ENCODE peak calls at places on chromosomes 3 and 15, in four cellular contexts. N is Kasumi-1, R is foreskin fibroblast, C is Right ventricle myocardium superior. U is an unnamed sample.

GRCh38 chr3:38829404-38829803 is 13.4 kb upstream of the SCN10A start:
- DNase-seq in N (no peak), R (peak), C (peak), U (peak)

GRCh38 chr3:40130721-40131120 is 178.8 kb upstream of the EIF1B start:
- DNase-seq in N (no peak), R (peak), C (no peak), U (no peak)

GRCh38 chr3:132134611-132135010 is 99.8 kb upstream of the CPNE4 start:
- DNase-seq in N (no peak), R (peak), C (no peak), U (peak)

GRCh38 chr15:88664151-88664778 is 25.4 kb downstream of the ISG20 start:
- DNase-seq in N (no peak), R (no peak), C (no peak), U (no peak)

GRCh38 chr3:37064747-37065146 is 71.4 kb downstream of the MLH1 start:
- DNase-seq in N (no peak), R (no peak), C (no peak), U (no peak)

GRCh38 chr3:99808163-99808794 is 9.4 kb upstream of the CMSS1 start:
- DNase-seq in N (peak), R (peak), C (no peak), U (peak)

GRCh38 chr3:94647131-94647530 is 584.3 kb downstream of the NSUN3 start:
- DNase-seq in N (no peak), R (no peak), C (no peak), U (no peak)

GRCh38 chr3:110815008-110815583 is 256.5 kb upstream of the NECTIN3 start:
- DNase-seq in N (peak), R (peak), C (no peak), U (peak)

GRCh38 chr3:43307649-43308048 is 21.3 kb downstream of the SNRK start:
- DNase-seq in N (no peak), R (no peak), C (no peak), U (no peak)

GRCh38 chr15:79308874-79309273 is 2.0 kb upstream of the TMED3 start:
- DNase-seq in N (peak), R (no peak), C (no peak), U (no peak)

GRCh38 chr3:39138804-39139415 is 14.5 kb downstream of the CSRNP1 start:
- DNase-seq in N (no peak), R (peak), C (peak), U (no peak)

GRCh38 chr15:31442203-31443090 is 115.8 kb downstream of the KLF13 start:
- DNase-seq in N (no peak), R (peak), C (no peak), U (peak)

GRCh38 chr3:73107215-73107614 is 45.8 kb downstream of the EBLN2 start:
- DNase-seq in N (no peak), R (no peak), C (no peak), U (no peak)

GRCh38 chr3:115785782-115786181 is 162.5 kb downstream of the GAP43 start:
- DNase-seq in N (no peak), R (peak), C (no peak), U (no peak)

U was measured in fibroblast of the conjunctiva.